ENCODE peak calls at places on chromosomes 2 and 18, in six cellular contexts. One of them, this sample, is unnamed.

GRCh38 chr2:226611944-226612318 is 187.7 kb downstream of the IRS1 start:
- DNase-seq in WTC11: no peak
- DNase-seq in naive B cell: no peak
- DNase-seq in AG08396: peak
- DNase-seq in esophagus squamous epithelium: no peak
- DNase-seq in GM12865: no peak
- DNase-seq in this sample: no peak

GRCh38 chr2:130760754-130761751 is 5.7 kb downstream of the AMER3 start:
- DNase-seq in WTC11: no peak
- DNase-seq in naive B cell: no peak
- DNase-seq in AG08396: no peak
- DNase-seq in esophagus squamous epithelium: no peak
- DNase-seq in GM12865: no peak
- DNase-seq in this sample: no peak

GRCh38 chr2:38465789-38466127 is 88.7 kb upstream of the ATL2 start:
- DNase-seq in WTC11: peak
- DNase-seq in naive B cell: no peak
- DNase-seq in AG08396: no peak
- DNase-seq in esophagus squamous epithelium: no peak
- DNase-seq in GM12865: peak
- DNase-seq in this sample: no peak

GRCh38 chr2:45652090-45653050 is 895 bp downstream of the PRKCE start:
- DNase-seq in WTC11: peak
- DNase-seq in naive B cell: peak
- DNase-seq in AG08396: peak
- DNase-seq in esophagus squamous epithelium: no peak
- DNase-seq in GM12865: peak
- DNase-seq in this sample: peak

GRCh38 chr2:242060212-242060835 is 190.8 kb downstream of the RTP5 start:
- DNase-seq in WTC11: no peak
- DNase-seq in naive B cell: no peak
- DNase-seq in AG08396: peak
- DNase-seq in esophagus squamous epithelium: no peak
- DNase-seq in GM12865: no peak
- DNase-seq in this sample: no peak

GRCh38 chr18:50410894-50411293 is 36.0 kb downstream of the SKA1 start:
- DNase-seq in WTC11: no peak
- DNase-seq in naive B cell: no peak
- DNase-seq in AG08396: peak
- DNase-seq in esophagus squamous epithelium: no peak
- DNase-seq in GM12865: no peak
- DNase-seq in this sample: no peak

GRCh38 chr18:32919799-32920198 is 147.0 kb upstream of the KLHL14 start:
- DNase-seq in WTC11: peak
- DNase-seq in naive B cell: peak
- DNase-seq in AG08396: no peak
- DNase-seq in esophagus squamous epithelium: peak
- DNase-seq in GM12865: peak
- DNase-seq in this sample: no peak

GRCh38 chr18:10822457-10822856 is 296.6 kb downstream of the NAPG start:
- DNase-seq in WTC11: peak
- DNase-seq in naive B cell: no peak
- DNase-seq in AG08396: no peak
- DNase-seq in esophagus squamous epithelium: no peak
- DNase-seq in GM12865: no peak
- DNase-seq in this sample: no peak